ENCODE peak calls at places on chromosomes 12 and 14, in nine cellular contexts. J, L, B, I, V, T, A, S and M are unnamed samples.

GRCh38 chr14:93970967-93971634 is 5.3 kb downstream of the ASB2 start:
- DNase-seq in J (no peak), L (no peak), B (no peak), I (peak; percentile 57), V (no peak), T (no peak), A (peak; percentile 57), S (no peak), M (peak; percentile 23)

GRCh38 chr14:102481791-102482238 is 27.8 kb downstream of the ANKRD9 start:
- DNase-seq in J (no peak), L (no peak), B (no peak), I (no peak), V (no peak), T (no peak), A (no peak), S (peak; percentile 89), M (peak; percentile 78)

GRCh38 chr14:25006961-25007795 is 42.8 kb downstream of the STXBP6 start:
- DNase-seq in J (no peak), L (no peak), B (no peak), I (no peak), V (peak; percentile 68), T (no peak), A (no peak), S (peak; percentile 83), M (peak; percentile 93)

GRCh38 chr12:26219736-26220135 is 24.4 kb downstream of the SSPN start:
- DNase-seq in J (no peak), L (no peak), B (no peak), I (no peak), V (no peak), T (no peak), A (no peak), S (no peak), M (no peak)

GRCh38 chr12:2804390-2805145 is 7.9 kb upstream of the ITFG2 start:
- DNase-seq in J (no peak), L (no peak), B (no peak), I (no peak), V (no peak), T (no peak), A (no peak), S (no peak), M (peak; percentile 78)

GRCh38 chr14:63573579-63573978 is 30.4 kb upstream of the PPP2R5E start:
- DNase-seq in J (no peak), L (no peak), B (no peak), I (no peak), V (no peak), T (no peak), A (no peak), S (peak; percentile 36), M (peak; percentile 72)

GRCh38 chr14:65101631-65102440 is 481 bp downstream of the MAX start:
- DNase-seq in J (no peak), L (no peak), B (peak; percentile 41), I (peak; percentile 24), V (no peak), T (peak; percentile 50), A (peak; percentile 47), S (no peak), M (peak; percentile 10)

GRCh38 chr12:115374480-115375187 is 690.7 kb upstream of the TBX3 start:
- DNase-seq in J (no peak), L (no peak), B (no peak), I (no peak), V (no peak), T (no peak), A (no peak), S (peak; percentile 76), M (peak; percentile 44)

GRCh38 chr12:120669055-120669828 is 17.7 kb upstream of the MLEC start:
- DNase-seq in J (no peak), L (no peak), B (peak; percentile 55), I (no peak), V (no peak), T (peak; percentile 65), A (peak; percentile 65), S (peak; percentile 45), M (peak; percentile 68)

GRCh38 chr12:98198261-98198982 is 317.0 kb upstream of the TMPO start:
- DNase-seq in J (no peak), L (no peak), B (no peak), I (no peak), V (no peak), T (peak; percentile 40), A (no peak), S (peak; percentile 12), M (no peak)

GRCh38 chr12:31117203-31118011 is 43.7 kb downstream of the DDX11 start:
- DNase-seq in J (peak; percentile 54), L (no peak), B (peak; percentile 82), I (peak; percentile 52), V (no peak), T (peak; percentile 68), A (peak; percentile 65), S (peak; percentile 48), M (peak; percentile 16)

GRCh38 chr12:112908548-112908947 is 1.8 kb downstream of the OAS1 start:
- DNase-seq in J (no peak), L (no peak), B (no peak), I (no peak), V (no peak), T (no peak), A (no peak), S (no peak), M (no peak)

GRCh38 chr14:31770271-31770670 is 209.1 kb downstream of the NUBPL start:
- DNase-seq in J (no peak), L (no peak), B (no peak), I (no peak), V (no peak), T (no peak), A (no peak), S (peak; percentile 47), M (peak; percentile 41)

GRCh38 chr14:100062602-100063001 is 2.6 kb upstream of the EVL start:
- DNase-seq in J (no peak), L (no peak), B (no peak), I (no peak), V (no peak), T (no peak), A (no peak), S (no peak), M (no peak)

GRCh38 chr12:49012739-49013138 is 5.8 kb downstream of the PRKAG1 start:
- DNase-seq in J (no peak), L (no peak), B (no peak), I (no peak), V (no peak), T (no peak), A (no peak), S (no peak), M (no peak)

GRCh38 chr12:124828264-124829007 is 35.2 kb downstream of the SCARB1 start:
- DNase-seq in J (no peak), L (no peak), B (no peak), I (no peak), V (no peak), T (no peak), A (peak; percentile 78), S (peak; percentile 79), M (peak; percentile 95)

GRCh38 chr14:52025310-52025709 is 36.0 kb downstream of the RTRAF start:
- DNase-seq in J (no peak), L (no peak), B (no peak), I (no peak), V (no peak), T (no peak), A (no peak), S (peak; percentile 63), M (peak; percentile 60)

GRCh38 chr14:50599700-50600444 is 39.9 kb downstream of the ATL1 start:
- DNase-seq in J (no peak), L (no peak), B (no peak), I (no peak), V (peak; percentile 64), T (peak; percentile 23), A (peak; percentile 24), S (peak; percentile 88), M (peak; percentile 51)

GRCh38 chr14:54207075-54207474 is 189.7 kb upstream of the CDKN3 start:
- DNase-seq in J (no peak), L (no peak), B (no peak), I (no peak), V (no peak), T (no peak), A (no peak), S (peak; percentile 41), M (peak; percentile 31)

GRCh38 chr12:1527789-1528188 is 66.6 kb downstream of the FBXL14 start:
- DNase-seq in J (no peak), L (no peak), B (no peak), I (no peak), V (no peak), T (no peak), A (no peak), S (peak; percentile 78), M (peak; percentile 91)

GRCh38 chr12:49295087-49296001 is at the start of gene PRPH:
- DNase-seq in J (no peak), L (no peak), B (peak; percentile 46), I (no peak), V (no peak), T (peak; percentile 34), A (no peak), S (no peak), M (peak; percentile 35)